ENCODE peak calls at places on chromosomes 12 and 14, in seven cellular contexts. Q is nephron progenitor cell, R is HFFc6, A is B cell, J is stomach, U is spleen, P is DND-41. Y is an unnamed sample.

GRCh38 chr12:10276774-10277173 is 30.9 kb upstream of the KLRD1 start:
- DNase-seq in P (no peak), U (no peak), A (no peak), J (no peak), R (no peak), Q (no peak), Y (no peak)

GRCh38 chr14:64800000-64800399 is 79.7 kb downstream of the SPTB start:
- DNase-seq in R (peak), A (no peak), U (no peak), J (peak), P (peak), Q (peak), Y (no peak)

GRCh38 chr14:65356327-65356836 is 56.1 kb upstream of the FUT8 start:
- DNase-seq in R (peak), J (peak), A (no peak), Q (no peak), U (no peak), P (no peak), Y (no peak)

GRCh38 chr14:55074662-55075061 is 23.2 kb downstream of the MAPK1IP1L start:
- DNase-seq in U (no peak), P (no peak), R (no peak), A (no peak), Q (no peak), J (no peak), Y (no peak)

GRCh38 chr12:124088232-124088907 is 115.4 kb downstream of the ZNF664 start:
- DNase-seq in P (no peak), U (no peak), A (no peak), Q (no peak), J (no peak), R (no peak), Y (no peak)

GRCh38 chr14:93019970-93020369 is 95.8 kb downstream of the ITPK1 start:
- DNase-seq in A (no peak), R (no peak), Q (no peak), J (no peak), P (no peak), U (no peak), Y (no peak)

GRCh38 chr14:33848706-33849454 is 102.0 kb downstream of the EGLN3 start:
- DNase-seq in P (peak), R (peak), J (peak), Q (peak), A (no peak), U (no peak), Y (no peak)

GRCh38 chr12:45742590-45742989 is 13.1 kb downstream of the ARID2 start:
- DNase-seq in Q (no peak), J (no peak), P (no peak), A (no peak), U (no peak), R (no peak), Y (no peak)

GRCh38 chr14:96754162-96754844 is 42.9 kb upstream of the VRK1 start:
- DNase-seq in P (no peak), Q (no peak), R (no peak), A (no peak), J (no peak), U (no peak), Y (no peak)

GRCh38 chr14:105249175-105250007 is 1.1 kb downstream of the BTBD6 start:
- DNase-seq in U (no peak), Q (no peak), P (no peak), A (no peak), J (peak), R (no peak), Y (no peak)

GRCh38 chr12:110421159-110421661 is 17.7 kb upstream of the ANAPC7 start:
- DNase-seq in P (no peak), J (no peak), A (no peak), U (no peak), R (no peak), Q (no peak), Y (no peak)

GRCh38 chr12:6569312-6569711 is 1.2 kb upstream of the NOP2 start:
- DNase-seq in R (no peak), A (no peak), J (no peak), U (no peak), P (no peak), Q (no peak), Y (no peak)

GRCh38 chr14:103188691-103189480 is 65.6 kb downstream of the TNFAIP2 start:
- DNase-seq in Q (peak), A (peak), J (peak), R (no peak), P (no peak), U (no peak), Y (no peak)
- TF ChIP-seq CTCF in Q (no peak), A (no peak), J (peak), R (peak), P (peak), U (peak), Y (no peak)

DNA sequence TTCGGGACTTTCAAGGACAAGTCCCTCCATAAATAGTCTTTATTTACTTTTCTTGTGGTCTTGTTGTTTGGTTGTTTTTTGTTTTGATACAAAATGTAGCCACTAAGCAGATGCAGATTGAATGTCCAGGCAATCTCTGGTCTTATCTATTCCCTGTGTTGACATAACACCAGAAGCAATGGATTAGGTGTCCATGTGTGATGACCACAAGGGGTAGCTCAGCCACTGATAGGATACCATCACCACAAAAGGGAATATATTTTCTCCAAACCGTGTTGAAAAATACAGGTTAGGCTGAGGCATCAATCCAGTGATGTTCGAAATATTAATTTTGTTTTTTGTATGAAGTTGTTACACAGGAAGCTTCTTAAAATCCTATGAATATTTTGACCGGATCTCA is 196.3 kb downstream of the EPS8 start:
- DNase-seq in Q (no peak), R (no peak), A (no peak), J (no peak), U (no peak), P (no peak), Y (no peak)
- TF ChIP-seq CTCF in Q (no peak), R (peak), A (no peak), J (no peak), U (no peak), P (no peak), Y (no peak)

GRCh38 chr12:92927055-92927435 is 2.0 kb downstream of the EEA1 start:
- DNase-seq in J (no peak), R (peak), P (peak), Q (no peak), U (no peak), A (peak), Y (peak)
- TF ChIP-seq CTCF in J (no peak), R (peak), P (peak), Q (no peak), U (no peak), A (no peak), Y (no peak)

DNA sequence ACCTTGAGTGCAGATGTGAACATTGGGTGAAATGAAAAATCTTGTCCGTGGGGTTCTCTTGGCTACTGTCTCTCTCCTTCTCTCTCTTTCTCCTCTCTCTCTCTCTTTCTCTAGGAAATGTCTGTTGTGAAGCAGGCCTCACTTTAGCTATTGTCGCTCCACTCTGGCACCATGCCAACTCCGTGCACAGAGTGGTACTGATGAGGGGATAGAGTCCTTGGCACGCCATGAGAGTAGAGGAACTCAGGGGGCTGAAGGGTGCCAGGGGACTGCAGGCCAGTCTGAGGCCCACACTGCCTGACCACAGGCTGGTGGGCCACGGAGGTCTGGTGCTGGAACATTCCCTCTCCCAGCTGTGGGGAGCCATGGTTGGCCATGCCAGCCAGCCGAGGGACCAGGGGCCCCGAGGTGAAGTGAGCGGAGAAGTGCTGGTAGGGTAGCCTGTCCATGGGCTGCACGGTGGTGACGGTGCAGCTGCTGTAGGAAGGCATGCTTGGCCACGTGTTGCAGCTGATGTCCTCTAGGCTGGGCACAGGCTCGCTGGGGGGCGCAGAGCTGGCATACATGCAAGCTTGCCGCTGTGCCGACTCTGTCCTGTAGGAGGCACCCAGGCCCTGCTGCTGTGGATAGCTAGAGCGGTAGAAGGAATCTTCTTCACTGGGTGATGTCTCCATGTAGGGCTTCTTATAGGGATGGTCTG is 50.4 kb downstream of the TBX5 start:
- DNase-seq in Q (peak), U (no peak), R (no peak), J (no peak), P (peak), A (no peak), Y (peak)
- TF ChIP-seq CTCF in Q (no peak), U (no peak), R (peak), J (no peak), P (peak), A (no peak), Y (no peak)

DNA sequence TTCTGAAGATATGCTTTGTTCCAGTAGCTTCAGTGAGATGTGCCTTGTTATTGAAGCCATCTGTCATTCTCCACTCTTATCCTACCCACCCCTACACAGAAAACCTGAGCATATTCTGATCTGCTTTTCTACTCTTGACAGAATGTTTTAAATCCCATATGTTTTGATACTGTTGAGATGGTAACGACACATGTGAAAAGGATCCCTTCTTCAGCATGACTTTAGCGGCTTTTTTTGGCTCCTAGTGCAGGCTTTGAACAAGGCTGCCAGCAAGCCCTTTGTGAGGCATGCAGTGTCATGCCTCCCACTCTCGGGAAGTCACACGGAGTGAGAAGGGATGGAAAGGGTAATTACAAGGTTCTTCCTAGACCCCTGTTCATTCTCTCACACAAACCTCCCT is 228.8 kb upstream of the RGS6 start:
- DNase-seq in P (no peak), Q (no peak), R (no peak), A (no peak), U (no peak), J (no peak), Y (no peak)
- TF ChIP-seq CTCF in P (no peak), Q (no peak), R (no peak), A (no peak), U (no peak), J (no peak), Y (no peak)

DNA sequence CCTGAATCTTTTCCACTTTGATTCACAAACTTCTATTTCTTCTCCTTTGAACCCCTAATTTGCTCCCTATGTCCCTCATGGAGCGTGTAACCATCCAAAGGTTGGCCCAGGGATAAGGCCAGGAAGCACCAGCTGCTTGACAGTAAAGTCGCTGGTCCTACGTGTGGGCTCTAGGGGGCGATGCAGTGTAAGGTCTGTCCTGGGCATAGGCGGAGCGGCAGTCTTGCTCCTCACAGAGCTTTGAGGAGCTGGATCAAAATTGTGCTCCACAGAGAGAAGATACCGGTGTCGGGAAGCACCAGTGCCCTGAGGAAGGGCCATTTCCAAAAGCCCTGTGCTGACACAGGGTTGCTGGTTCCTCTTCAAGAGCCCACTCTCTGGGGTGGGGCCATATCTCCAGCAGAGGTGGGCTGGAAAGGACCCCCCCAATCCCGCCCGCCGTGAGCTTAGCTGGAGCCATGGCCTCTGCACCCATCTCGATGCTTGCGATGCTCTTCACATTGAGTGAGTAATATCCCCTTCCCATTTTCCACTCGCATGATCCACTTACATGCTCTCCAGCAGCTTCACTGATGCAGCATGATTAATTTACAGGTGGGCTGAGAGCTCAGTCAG is 49.9 kb upstream of the OR4E1 start:
- DNase-seq in A (no peak), R (no peak), P (peak), U (no peak), Q (peak), J (no peak), Y (peak)
- TF ChIP-seq CTCF in A (no peak), R (no peak), P (peak), U (peak), Q (peak), J (no peak), Y (peak)

GRCh38 chr12:39145175-39145999 is 240.0 kb upstream of the CPNE8 start:
- DNase-seq in Q (peak), U (peak), J (peak), R (no peak), P (no peak), A (no peak), Y (no peak)

GRCh38 chr12:39144613-39145061 is 239.2 kb upstream of the CPNE8 start:
- DNase-seq in R (no peak), A (no peak), P (no peak), Q (no peak), U (no peak), J (no peak), Y (no peak)
- TF ChIP-seq CTCF in R (no peak), A (no peak), P (no peak), Q (no peak), U (no peak), J (no peak), Y (no peak)

Y was measured in HL-60.